ENCODE peak calls at places on chromosome 13, in six cellular contexts. F, O, M, X, A and P are unnamed samples.

GRCh38 chr13:41762796-41763195 is 198.1 kb downstream of the VWA8 start:
- DNase-seq in O (no peak), F (no peak), M (no peak), A (no peak), X (no peak), P (no peak)

GRCh38 chr13:43303040-43303729 is 279.8 kb downstream of the DNAJC15 start:
- DNase-seq in X (peak), M (peak), A (no peak), F (no peak), O (peak), P (no peak)

GRCh38 chr13:107144432-107144831 is 576.5 kb upstream of the ARGLU1 start:
- DNase-seq in F (no peak), M (no peak), X (no peak), O (no peak), A (no peak), P (no peak)

GRCh38 chr13:40210865-40211585 is 455.4 kb downstream of the FOXO1 start:
- DNase-seq in X (no peak), F (no peak), M (no peak), A (no peak), O (no peak), P (no peak)

GRCh38 chr13:93248627-93249047 is 22.0 kb downstream of the GPC6 start:
- DNase-seq in M (no peak), F (no peak), O (no peak), A (no peak), X (no peak), P (no peak)

GRCh38 chr13:22278336-22278929 is 607.6 kb downstream of the FGF9 start:
- DNase-seq in O (peak), F (peak), A (peak), X (peak), M (no peak), P (no peak)

GRCh38 chr13:33180009-33180804 is 105.3 kb downstream of the STARD13 start:
- DNase-seq in A (no peak), X (no peak), F (no peak), O (no peak), M (no peak), P (no peak)

GRCh38 chr13:112714772-112715569 is 25.1 kb downstream of the ATP11A start:
- DNase-seq in M (no peak), A (no peak), F (no peak), X (no peak), O (no peak), P (no peak)

GRCh38 chr13:39311619-39312018 is 273.4 kb downstream of the NHLRC3 start:
- DNase-seq in F (no peak), X (peak), A (no peak), O (no peak), M (no peak), P (no peak)

GRCh38 chr13:113077953-113078894 is 27.4 kb upstream of the F7 start:
- DNase-seq in O (no peak), F (no peak), X (no peak), A (no peak), M (no peak), P (no peak)

GRCh38 chr13:51298812-51299211 is 40.7 kb upstream of the SERPINE3 start:
- DNase-seq in X (no peak), M (no peak), O (no peak), F (no peak), A (no peak), P (no peak)